ENCODE peak calls at places on chromosomes 16 and 17, in ten cellular contexts. One of them, this sample, is unnamed.

GRCh38 chr17:42518046-42518754 is 17.8 kb upstream of the NAGLU start:
- DNase-seq in fibroblast of lung: peak; percentile 97
- DNase-seq in A549: peak; percentile 92
- DNase-seq in cardiac muscle cell: peak; percentile 97
- DNase-seq in H9: peak; percentile 22
- DNase-seq in heart left ventricle: peak; percentile 80
- DNase-seq in heart right ventricle: peak; percentile 64
- DNase-seq in BE2C: no peak
- DNase-seq in uterus: peak; percentile 95
- DNase-seq in HCT116: peak; percentile 79
- DNase-seq in this sample: peak; percentile 70

GRCh38 chr16:8673611-8674412 is 605 bp upstream of the ABAT start:
- DNase-seq in fibroblast of lung: no peak
- DNase-seq in H9: no peak
- DNase-seq in uterus: no peak
- DNase-seq in BE2C: no peak
- DNase-seq in A549: no peak
- DNase-seq in heart right ventricle: no peak
- DNase-seq in cardiac muscle cell: no peak
- DNase-seq in heart left ventricle: no peak
- DNase-seq in HCT116: no peak
- DNase-seq in this sample: no peak

GRCh38 chr17:60383379-60383778 is 8.6 kb downstream of the USP32 start:
- DNase-seq in uterus: no peak
- DNase-seq in cardiac muscle cell: no peak
- DNase-seq in HCT116: no peak
- DNase-seq in heart right ventricle: no peak
- DNase-seq in BE2C: no peak
- DNase-seq in H9: no peak
- DNase-seq in fibroblast of lung: no peak
- DNase-seq in A549: no peak
- DNase-seq in heart left ventricle: no peak
- DNase-seq in this sample: no peak

GRCh38 chr17:9151091-9151490 is 129.8 kb downstream of the NTN1 start:
- DNase-seq in fibroblast of lung: no peak
- DNase-seq in heart left ventricle: no peak
- DNase-seq in uterus: no peak
- DNase-seq in A549: no peak
- DNase-seq in HCT116: no peak
- DNase-seq in heart right ventricle: no peak
- DNase-seq in H9: no peak
- DNase-seq in BE2C: no peak
- DNase-seq in cardiac muscle cell: no peak
- DNase-seq in this sample: no peak

GRCh38 chr17:14699569-14700190 is 398.8 kb downstream of the HS3ST3B1 start:
- DNase-seq in uterus: no peak
- DNase-seq in A549: peak; percentile 74
- DNase-seq in BE2C: no peak
- DNase-seq in heart right ventricle: no peak
- DNase-seq in H9: no peak
- DNase-seq in fibroblast of lung: no peak
- DNase-seq in HCT116: no peak
- DNase-seq in cardiac muscle cell: no peak
- DNase-seq in heart left ventricle: no peak
- DNase-seq in this sample: no peak

GRCh38 chr17:60646701-60647100 is 30.9 kb upstream of the BCAS3 start:
- DNase-seq in cardiac muscle cell: no peak
- DNase-seq in BE2C: no peak
- DNase-seq in A549: no peak
- DNase-seq in H9: no peak
- DNase-seq in fibroblast of lung: no peak
- DNase-seq in HCT116: no peak
- DNase-seq in heart right ventricle: no peak
- DNase-seq in heart left ventricle: no peak
- DNase-seq in uterus: no peak
- DNase-seq in this sample: no peak

GRCh38 chr17:67629963-67630320 is 87.8 kb upstream of the NOL11 start:
- DNase-seq in heart left ventricle: no peak
- DNase-seq in fibroblast of lung: peak; percentile 44
- DNase-seq in heart right ventricle: no peak
- DNase-seq in A549: peak; percentile 56
- DNase-seq in uterus: no peak
- DNase-seq in HCT116: peak; percentile 23
- DNase-seq in H9: no peak
- DNase-seq in BE2C: no peak
- DNase-seq in cardiac muscle cell: peak; percentile 75
- DNase-seq in this sample: no peak

GRCh38 chr16:12784076-12784475 is 19.6 kb downstream of the CPPED1 start:
- DNase-seq in uterus: no peak
- DNase-seq in A549: peak; percentile 13
- DNase-seq in cardiac muscle cell: no peak
- DNase-seq in BE2C: no peak
- DNase-seq in heart left ventricle: no peak
- DNase-seq in fibroblast of lung: peak; percentile 14
- DNase-seq in HCT116: no peak
- DNase-seq in H9: no peak
- DNase-seq in heart right ventricle: no peak
- DNase-seq in this sample: no peak

DNA sequence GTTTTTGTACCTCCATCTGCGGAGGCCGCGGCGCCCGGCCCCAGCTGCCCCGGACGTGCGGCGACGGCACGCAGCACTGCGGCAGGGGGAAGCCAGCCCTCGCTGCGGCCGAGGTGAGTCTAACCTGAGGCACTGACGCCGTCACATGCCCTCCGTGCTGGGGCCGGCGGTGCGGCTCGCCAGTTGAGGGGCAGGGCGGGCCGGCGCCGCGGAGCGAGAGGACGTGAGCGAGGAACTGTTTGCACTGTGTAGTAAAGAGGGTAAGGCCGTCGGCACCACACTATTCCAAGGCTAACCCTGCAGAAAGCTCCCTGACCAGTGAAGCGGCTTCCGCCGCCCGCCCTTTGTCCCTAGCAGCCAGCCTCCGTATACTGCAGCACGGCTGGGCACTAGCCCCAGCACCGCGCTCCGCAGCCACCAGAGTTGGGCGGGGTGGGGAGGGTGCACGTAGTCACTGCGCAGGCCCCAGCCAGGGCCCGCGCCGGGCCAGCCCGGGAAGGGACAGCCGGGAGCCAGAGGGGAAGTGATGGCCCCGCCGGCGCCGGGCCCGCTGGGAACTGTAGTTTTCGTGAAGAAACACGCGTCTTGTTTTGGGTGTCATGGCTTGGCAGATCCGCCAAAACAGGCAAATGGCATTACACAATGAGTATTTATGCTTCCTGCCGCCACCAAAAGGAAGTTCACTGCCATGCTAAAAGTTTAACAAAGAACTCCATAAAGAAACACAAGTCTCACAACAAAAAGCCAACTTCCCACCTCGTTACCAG is 580 bp upstream of the KANSL1 start:
- DNase-seq in H9: peak; percentile 98
- DNase-seq in cardiac muscle cell: peak; percentile 99
- DNase-seq in A549: peak; percentile 97
- DNase-seq in heart left ventricle: peak; percentile 95
- DNase-seq in fibroblast of lung: peak; percentile 96
- DNase-seq in uterus: peak; percentile 95
- DNase-seq in heart right ventricle: peak; percentile 97
- DNase-seq in HCT116: peak; percentile 89
- DNase-seq in BE2C: peak; percentile 97
- DNase-seq in this sample: peak; percentile 95
- TF ChIP-seq CTCF in H9: no peak
- TF ChIP-seq CTCF in cardiac muscle cell: peak; percentile 21
- TF ChIP-seq CTCF in A549: peak; percentile 80
- TF ChIP-seq CTCF in heart left ventricle: peak; percentile 49
- TF ChIP-seq CTCF in fibroblast of lung: peak; percentile 10
- TF ChIP-seq CTCF in uterus: no peak
- TF ChIP-seq CTCF in heart right ventricle: peak; percentile 38
- TF ChIP-seq CTCF in HCT116: peak; percentile 17
- TF ChIP-seq CTCF in BE2C: peak; percentile 1
- TF ChIP-seq CTCF in this sample: peak; percentile 49

GRCh38 chr17:44091200-44091997 is 20.9 kb downstream of the G6PC3 start:
- DNase-seq in heart right ventricle: no peak
- DNase-seq in H9: no peak
- DNase-seq in uterus: no peak
- DNase-seq in heart left ventricle: no peak
- DNase-seq in cardiac muscle cell: no peak
- DNase-seq in HCT116: no peak
- DNase-seq in A549: no peak
- DNase-seq in fibroblast of lung: no peak
- DNase-seq in BE2C: no peak
- DNase-seq in this sample: no peak
- H3K4me1 ChIP-seq in heart right ventricle: peaks cover 26% of the 10 kb centered on the region
- H3K4me1 ChIP-seq in H9: no peaks in the 10 kb centered on the region
- H3K4me1 ChIP-seq in uterus: peaks cover 7% of the 10 kb centered on the region
- H3K4me1 ChIP-seq in heart left ventricle: peaks cover 7% of the 10 kb centered on the region
- H3K4me1 ChIP-seq in cardiac muscle cell: peaks cover 21% of the 10 kb centered on the region
- H3K4me1 ChIP-seq in HCT116: peaks cover 39% of the 10 kb centered on the region
- H3K4me1 ChIP-seq in A549: peaks cover 39% of the 10 kb centered on the region
- H3K4me1 ChIP-seq in fibroblast of lung: peaks cover 19% of the 10 kb centered on the region
- H3K4me1 ChIP-seq in BE2C: peaks cover 20% of the 10 kb centered on the region
- H3K4me1 ChIP-seq in this sample: peaks cover 30% of the 10 kb centered on the region

DNA sequence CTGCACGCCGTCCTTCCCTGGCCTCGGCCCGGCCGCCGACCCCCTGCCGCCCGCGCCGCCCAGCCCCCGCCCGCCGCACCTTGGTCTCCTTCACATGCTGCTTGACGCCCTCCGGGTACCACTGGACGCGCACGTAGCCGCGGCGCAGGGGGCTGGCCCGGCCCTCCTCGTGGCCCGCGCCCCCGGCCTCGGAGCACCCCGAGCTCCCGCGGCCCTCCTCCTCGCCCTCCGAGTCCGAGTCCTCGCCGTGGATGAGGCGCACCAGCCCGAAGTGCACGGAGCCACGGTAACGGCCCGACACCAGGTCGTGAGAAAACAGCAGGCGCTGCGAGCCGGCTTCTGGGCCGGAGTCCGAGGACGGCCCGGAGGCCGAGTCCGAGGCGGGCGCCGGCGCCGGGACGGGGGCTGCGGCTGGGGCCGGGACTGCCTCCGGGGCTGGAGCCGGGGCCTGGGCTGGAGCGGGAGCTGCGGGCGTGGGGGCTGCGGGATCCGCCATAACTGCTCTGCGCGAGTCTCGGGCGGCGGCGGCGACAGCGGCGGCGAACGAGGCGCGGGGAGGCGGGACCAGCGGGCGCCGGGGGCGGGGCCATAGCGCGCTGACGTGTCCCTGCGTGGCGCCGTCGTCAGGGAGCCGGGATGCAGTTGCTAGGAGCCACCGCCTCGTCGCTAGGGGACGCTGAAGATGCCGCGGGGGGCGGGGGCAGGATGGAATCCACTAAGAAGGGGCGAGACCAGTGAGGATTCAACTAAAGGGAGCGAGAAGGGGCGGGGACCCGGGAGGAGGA is at the start of gene UBE2O:
- DNase-seq in HCT116: peak; percentile 86
- DNase-seq in uterus: peak; percentile 71
- DNase-seq in fibroblast of lung: peak; percentile 82
- DNase-seq in heart left ventricle: peak; percentile 92
- DNase-seq in cardiac muscle cell: peak; percentile 89
- DNase-seq in H9: peak; percentile 99
- DNase-seq in A549: peak; percentile 94
- DNase-seq in heart right ventricle: peak; percentile 91
- DNase-seq in BE2C: peak; percentile 95
- DNase-seq in this sample: peak; percentile 90
- TF ChIP-seq CTCF in HCT116: no peak
- TF ChIP-seq CTCF in uterus: no peak
- TF ChIP-seq CTCF in fibroblast of lung: peak; percentile 24
- TF ChIP-seq CTCF in heart left ventricle: peak; percentile 66
- TF ChIP-seq CTCF in cardiac muscle cell: peak; percentile 41
- TF ChIP-seq CTCF in H9: peak; percentile 54
- TF ChIP-seq CTCF in A549: peak; percentile 44
- TF ChIP-seq CTCF in heart right ventricle: peak; percentile 58
- TF ChIP-seq CTCF in BE2C: peak; percentile 41
- TF ChIP-seq CTCF in this sample: peak; percentile 46

GRCh38 chr17:63842540-63843386 is at the start of gene SMARCD2:
- DNase-seq in fibroblast of lung: peak; percentile 100
- DNase-seq in H9: peak; percentile 100
- DNase-seq in heart left ventricle: peak; percentile 100
- DNase-seq in HCT116: peak; percentile 100
- DNase-seq in BE2C: peak; percentile 99
- DNase-seq in A549: peak; percentile 100
- DNase-seq in uterus: peak; percentile 98
- DNase-seq in heart right ventricle: peak; percentile 99
- DNase-seq in cardiac muscle cell: peak; percentile 100
- DNase-seq in this sample: peak; percentile 99

GRCh38 chr17:63838586-63839184 is 3.8 kb downstream of the SMARCD2 start:
- DNase-seq in BE2C: peak; percentile 71
- DNase-seq in heart left ventricle: peak; percentile 86
- DNase-seq in cardiac muscle cell: peak; percentile 94
- DNase-seq in HCT116: no peak
- DNase-seq in heart right ventricle: peak; percentile 90
- DNase-seq in fibroblast of lung: no peak
- DNase-seq in A549: no peak
- DNase-seq in uterus: peak; percentile 91
- DNase-seq in H9: no peak
- DNase-seq in this sample: peak; percentile 93

GRCh38 chr17:63842173-63842539 is 329 bp downstream of the SMARCD2 start:
- DNase-seq in A549: no peak
- DNase-seq in cardiac muscle cell: no peak
- DNase-seq in heart right ventricle: peak; percentile 51
- DNase-seq in BE2C: peak; percentile 42
- DNase-seq in heart left ventricle: peak; percentile 46
- DNase-seq in fibroblast of lung: no peak
- DNase-seq in uterus: peak; percentile 40
- DNase-seq in H9: no peak
- DNase-seq in HCT116: no peak
- DNase-seq in this sample: peak; percentile 42

GRCh38 chr17:63841350-63842172 is 924 bp downstream of the SMARCD2 start:
- DNase-seq in uterus: peak; percentile 64
- DNase-seq in HCT116: no peak
- DNase-seq in fibroblast of lung: peak; percentile 32
- DNase-seq in A549: no peak
- DNase-seq in heart left ventricle: peak; percentile 56
- DNase-seq in BE2C: peak; percentile 86
- DNase-seq in H9: no peak
- DNase-seq in heart right ventricle: peak; percentile 72
- DNase-seq in cardiac muscle cell: peak; percentile 71
- DNase-seq in this sample: peak; percentile 79

DNA sequence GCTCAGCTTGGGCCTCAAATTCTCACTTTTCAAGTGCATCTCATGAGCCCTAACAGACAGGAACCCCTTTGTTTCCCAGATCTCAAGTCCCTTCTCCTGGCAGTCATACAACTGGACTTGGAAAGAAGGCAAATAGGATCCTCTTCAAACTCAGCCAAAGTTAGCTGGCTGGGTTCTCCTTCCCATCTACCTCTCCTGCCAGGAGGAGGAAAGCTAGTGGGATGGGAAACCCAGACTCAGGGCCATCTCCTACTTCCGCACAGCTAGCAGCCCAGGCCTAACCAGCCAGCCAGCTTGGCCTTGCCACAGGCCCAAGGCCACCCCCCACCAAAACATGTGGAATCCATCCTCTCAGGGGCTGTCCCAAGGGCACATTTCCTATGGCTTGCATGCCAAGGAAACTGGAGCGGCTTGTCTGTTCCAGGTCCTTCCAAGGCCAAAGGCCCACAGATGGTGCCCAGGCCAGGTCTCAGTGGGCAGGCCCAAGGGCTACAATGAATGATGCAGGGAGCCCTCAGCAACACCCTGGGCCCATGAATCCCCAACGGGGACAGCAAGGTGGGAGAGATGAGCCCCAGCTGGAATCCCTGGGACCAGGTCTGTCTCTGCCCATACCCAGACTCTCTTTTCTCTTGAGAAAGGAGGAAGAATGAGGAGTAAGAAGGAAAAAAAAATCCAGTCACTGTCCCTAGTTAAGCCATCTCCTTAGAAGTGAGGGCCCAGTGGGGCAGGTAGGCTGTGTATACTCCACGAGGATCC is 1.7 kb downstream of the SMARCD2 start:
- DNase-seq in heart right ventricle: peak; percentile 39
- DNase-seq in H9: no peak
- DNase-seq in A549: no peak
- DNase-seq in cardiac muscle cell: peak; percentile 56
- DNase-seq in HCT116: no peak
- DNase-seq in BE2C: no peak
- DNase-seq in heart left ventricle: no peak
- DNase-seq in uterus: no peak
- DNase-seq in fibroblast of lung: no peak
- DNase-seq in this sample: peak; percentile 57
- H3K4me1 ChIP-seq in heart right ventricle: peaks cover 55% of the 10 kb centered on the region
- H3K4me1 ChIP-seq in H9: no peaks in the 10 kb centered on the region
- H3K4me1 ChIP-seq in A549: peaks cover 32% of the 10 kb centered on the region
- H3K4me1 ChIP-seq in cardiac muscle cell: peaks cover 26% of the 10 kb centered on the region
- H3K4me1 ChIP-seq in HCT116: peaks cover 46% of the 10 kb centered on the region
- H3K4me1 ChIP-seq in BE2C: peaks cover 7% of the 10 kb centered on the region
- H3K4me1 ChIP-seq in heart left ventricle: peaks cover 44% of the 10 kb centered on the region
- H3K4me1 ChIP-seq in uterus: peaks cover 14% of the 10 kb centered on the region
- H3K4me1 ChIP-seq in fibroblast of lung: peaks cover 20% of the 10 kb centered on the region
- H3K4me1 ChIP-seq in this sample: peaks cover 71% of the 10 kb centered on the region

This sample was measured in left ventricle myocardium inferior.